ENCODE peak calls at places on chromosomes 5 and 9, in ten cellular contexts. S is Kasumi-1, V is HuH-7, E is NCI-H2081, I is GM04504, P is NCI-H1105 treated with DMSO at 0.1 percent for 48 hours, A is mesendoderm, X is astrocyte of the spinal cord, D is amniotic stem cell, Q is endothelial cell. Y is an unnamed sample.

GRCh38 chr9:107700902-107701301 is 211.3 kb upstream of the KLF4 start:
- DNase-seq in S (no peak), V (no peak), E (no peak), I (no peak), P (no peak), A (no peak), X (no peak), D (no peak), Q (no peak), Y (no peak)

GRCh38 chr5:115542651-115543364 is 1.8 kb downstream of the FEM1C start:
- DNase-seq in S (no peak), V (no peak), E (no peak), I (no peak), P (no peak), A (no peak), X (no peak), D (no peak), Q (no peak), Y (no peak)

GRCh38 chr9:127523312-127523851 is 72.1 kb downstream of the LRSAM1 start:
- DNase-seq in S (peak), V (no peak), E (no peak), I (no peak), P (no peak), A (peak), X (peak), D (no peak), Q (no peak), Y (no peak)

GRCh38 chr5:147168578-147169327 is 66.1 kb upstream of the STK32A start:
- DNase-seq in S (no peak), V (no peak), E (no peak), I (no peak), P (no peak), A (peak), X (peak), D (no peak), Q (no peak), Y (no peak)

GRCh38 chr9:128245293-128246151 is 30.3 kb downstream of the GOLGA2 start:
- DNase-seq in S (peak), V (no peak), E (no peak), I (peak), P (no peak), A (peak), X (peak), D (no peak), Q (peak), Y (no peak)

GRCh38 chr5:51279983-51280382 is 103.3 kb upstream of the ISL1 start:
- DNase-seq in S (no peak), V (no peak), E (peak), I (no peak), P (peak), A (peak), X (no peak), D (no peak), Q (no peak), Y (no peak)

GRCh38 chr5:69295088-69295754 is 37.4 kb downstream of the CCDC125 start:
- DNase-seq in S (no peak), V (no peak), E (no peak), I (peak), P (no peak), A (peak), X (peak), D (peak), Q (no peak), Y (no peak)

GRCh38 chr9:121692606-121693505 is 41.4 kb downstream of the DAB2IP start:
- DNase-seq in S (peak), V (no peak), E (no peak), I (no peak), P (no peak), A (peak), X (no peak), D (no peak), Q (no peak), Y (no peak)

GRCh38 chr5:150078802-150079654 is 7.3 kb downstream of the CSF1R start:
- DNase-seq in S (no peak), V (no peak), E (no peak), I (no peak), P (no peak), A (no peak), X (no peak), D (no peak), Q (no peak), Y (no peak)

GRCh38 chr5:159050408-159051091 is 49.2 kb downstream of the EBF1 start:
- DNase-seq in S (no peak), V (no peak), E (peak), I (peak), P (peak), A (peak), X (peak), D (no peak), Q (peak), Y (no peak)

GRCh38 chr9:130347931-130348330 is 82.4 kb downstream of the HMCN2 start:
- DNase-seq in S (no peak), V (peak), E (no peak), I (no peak), P (no peak), A (no peak), X (no peak), D (no peak), Q (no peak), Y (no peak)

GRCh38 chr9:129343697-129344375 is 165.8 kb upstream of the IER5L start:
- DNase-seq in S (peak), V (peak), E (no peak), I (no peak), P (no peak), A (no peak), X (no peak), D (no peak), Q (no peak), Y (no peak)

GRCh38 chr9:138060881-138061280 is 183.3 kb downstream of the CACNA1B start:
- DNase-seq in S (no peak), V (no peak), E (no peak), I (no peak), P (no peak), A (no peak), X (no peak), D (no peak), Q (no peak), Y (no peak)

GRCh38 chr9:89676281-89676680 is 71.5 kb downstream of the GADD45G start:
- DNase-seq in S (no peak), V (no peak), E (peak), I (no peak), P (peak), A (no peak), X (no peak), D (no peak), Q (no peak), Y (peak)